ENCODE peak calls at places on chromosomes 6 and 20, in eight cellular contexts. O is cardiac muscle cell, S is suprapubic skin, D is cardiac fibroblast, Q is hepatocyte, C is psoas muscle, H is Panc1, A is IMR-90. P is an unnamed sample.
A peak's percentile ranks its signal among the peaks of the same experiment; 100 is the strongest.

GRCh38 chr20:15889924-15890256 is 683.4 kb downstream of the KIF16B start:
- DNase-seq in Q (no peak), O (no peak), S (no peak), C (no peak), A (no peak), D (no peak), H (no peak), P (no peak)

GRCh38 chr20:52789716-52790115 is 182.4 kb upstream of the TSHZ2 start:
- DNase-seq in H (no peak), Q (no peak), C (no peak), S (no peak), O (no peak), D (no peak), A (no peak), P (no peak)

GRCh38 chr6:167825059-167825758 is 1.5 kb upstream of the AFDN start:
- DNase-seq in C (no peak), D (peak; percentile 51), O (no peak), H (no peak), Q (peak; percentile 35), A (no peak), S (no peak), P (no peak)

GRCh38 chr6:33771342-33772113 is 17.4 kb downstream of the LEMD2 start:
- DNase-seq in O (peak; percentile 92), C (peak; percentile 87), S (peak; percentile 78), H (no peak), A (peak; percentile 96), D (peak; percentile 98), Q (peak; percentile 94), P (peak; percentile 83)

GRCh38 chr20:32052090-32052791 is at the start of gene HCK:
- DNase-seq in H (no peak), C (peak; percentile 69), S (no peak), O (peak; percentile 21), D (no peak), Q (no peak), A (no peak), P (no peak)

GRCh38 chr6:7828123-7828522 is 82.5 kb downstream of the TXNDC5 start:
- DNase-seq in C (no peak), H (no peak), O (no peak), A (no peak), D (no peak), S (no peak), Q (no peak), P (no peak)

GRCh38 chr6:170523256-170524187 is 29.6 kb downstream of the PSMB1 start:
- DNase-seq in H (no peak), C (peak; percentile 69), Q (no peak), A (no peak), D (no peak), O (peak; percentile 61), S (no peak), P (no peak)

GRCh38 chr20:52124821-52125220 is 66.8 kb downstream of the ZFP64 start:
- DNase-seq in D (no peak), S (no peak), C (no peak), Q (no peak), H (no peak), A (no peak), O (no peak), P (no peak)

GRCh38 chr6:108959972-108960582 is 111.9 kb downstream of the ARMC2 start:
- DNase-seq in O (no peak), S (no peak), D (no peak), Q (no peak), H (no peak), A (no peak), C (no peak), P (no peak)

GRCh38 chr20:49983848-49984408 is 1.1 kb downstream of the SNAI1 start:
- DNase-seq in Q (no peak), O (no peak), D (peak; percentile 68), S (no peak), A (peak; percentile 49), H (no peak), C (no peak), P (no peak)

GRCh38 chr6:3366596-3367413 is 90.0 kb downstream of the SLC22A23 start:
- DNase-seq in H (no peak), S (no peak), C (no peak), O (no peak), A (no peak), D (no peak), Q (no peak), P (no peak)

DNA sequence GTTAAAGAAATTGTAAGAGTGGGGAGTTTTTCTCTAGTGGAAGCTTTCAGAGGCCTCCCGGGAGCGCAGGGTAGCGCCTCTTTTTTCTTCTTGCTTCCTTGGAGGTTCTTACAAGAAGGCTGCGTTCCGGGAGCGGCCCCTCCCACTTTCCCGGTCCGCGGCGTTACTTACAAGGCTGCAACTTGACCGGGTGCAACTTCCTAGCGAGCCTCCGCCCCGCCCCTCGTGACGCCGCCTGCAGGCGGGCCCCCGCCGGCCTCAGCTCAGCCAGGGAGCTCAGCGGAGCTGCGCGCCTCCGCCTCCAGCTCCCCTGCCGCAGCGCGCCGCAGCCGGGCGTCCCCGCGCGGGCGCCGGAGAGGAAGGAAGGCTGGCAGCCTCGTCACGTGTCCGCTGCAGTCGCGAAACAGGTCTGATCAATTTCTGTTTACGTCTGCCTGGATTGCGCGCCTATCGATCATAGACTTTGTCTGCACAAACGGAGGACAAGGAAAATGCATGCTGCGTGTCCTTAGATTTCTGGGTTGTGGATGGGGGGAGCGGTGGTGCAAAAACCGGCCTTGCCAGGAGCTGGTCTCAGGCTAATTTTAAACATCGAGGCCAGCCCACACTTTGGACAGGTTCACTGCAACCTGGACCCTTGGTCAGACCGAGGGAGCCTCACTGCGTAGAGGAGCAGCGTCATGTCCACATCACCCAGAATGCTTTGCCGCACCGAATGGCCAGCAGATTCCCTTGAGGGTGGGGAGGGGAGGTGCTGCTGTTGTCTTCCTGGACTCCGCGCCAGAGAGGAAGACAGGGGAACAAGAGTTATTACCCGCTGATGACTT is at the start of the genes FAM217B and PPP1R3D:
- DNase-seq in C (peak; percentile 98), A (peak; percentile 96), D (peak; percentile 98), H (peak; percentile 60), S (peak; percentile 98), Q (peak; percentile 98), O (peak; percentile 96), P (peak; percentile 100)
- TF ChIP-seq CTCF in C (peak; percentile 19), A (peak; percentile 12), D (no peak), H (no peak), S (no peak), Q (no peak), O (peak; percentile 9), P (no peak)

GRCh38 chr20:10478930-10479329 is 43.8 kb downstream of the SLX4IP start:
- DNase-seq in Q (no peak), H (no peak), S (no peak), D (no peak), O (no peak), C (no peak), A (no peak), P (no peak)
- H3K4me3 ChIP-seq in Q (no peak overlapping the region), H (no peak overlapping the region), S (no peak overlapping the region), D (no peak overlapping the region), O (no peak overlapping the region), C (no peak overlapping the region), A (no peak overlapping the region), P (no peak overlapping the region)

DNA sequence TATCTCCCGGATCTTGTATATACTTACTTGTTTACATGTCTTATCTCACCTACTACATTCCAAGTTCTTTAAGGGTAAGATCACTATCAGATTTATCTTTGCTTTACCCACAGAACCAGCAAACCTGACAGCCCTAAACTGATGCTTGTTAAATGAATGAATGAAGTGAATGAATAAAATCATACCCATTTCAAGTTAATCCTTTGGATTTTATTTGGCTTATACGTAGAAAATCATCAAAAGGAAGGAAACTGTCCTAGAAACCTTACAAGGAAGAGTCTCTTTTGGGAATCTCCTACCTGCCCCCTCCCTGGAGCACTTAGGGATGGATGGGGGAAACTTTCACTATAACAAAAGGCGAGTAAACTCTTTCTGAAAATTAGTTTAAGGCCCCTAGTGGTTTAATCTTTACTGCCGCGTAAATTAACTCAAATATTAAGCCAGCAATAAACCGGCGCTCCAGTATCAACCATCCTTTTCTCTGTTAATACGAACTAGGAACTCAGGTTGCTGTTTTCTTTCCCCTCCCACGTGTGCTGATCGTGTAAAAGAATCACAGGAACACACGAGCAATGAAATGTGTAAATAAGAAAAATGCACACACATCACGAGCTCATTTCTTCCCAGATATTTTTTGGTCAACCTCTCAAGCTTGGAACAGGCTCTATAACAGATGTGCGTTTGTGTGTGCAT is 1.2 kb upstream of the UTRN start:
- DNase-seq in D (peak; percentile 53), A (peak; percentile 44), C (no peak), H (no peak), S (no peak), Q (no peak), O (peak; percentile 9), P (no peak)
- TF ChIP-seq CTCF in D (peak; percentile 25), A (peak; percentile 33), C (no peak), H (no peak), S (no peak), Q (peak; percentile 7), O (peak; percentile 23), P (no peak)

GRCh38 chr6:12371641-12372146 is 81.5 kb downstream of the EDN1 start:
- DNase-seq in D (no peak), H (no peak), C (no peak), S (no peak), O (no peak), A (peak; percentile 44), Q (peak; percentile 64), P (no peak)
- H3K4me3 ChIP-seq in D (no peak overlapping the region), H (no peak overlapping the region), C (no peak overlapping the region), S (no peak overlapping the region), O (no peak overlapping the region), A (no peak overlapping the region), Q (no peak overlapping the region), P (no peak overlapping the region)

GRCh38 chr6:126033696-126034095 is 47.4 kb downstream of the TRMT11 start:
- DNase-seq in S (no peak), D (peak; percentile 94), Q (peak; percentile 79), C (no peak), H (no peak), O (peak; percentile 82), A (peak; percentile 91), P (no peak)
- TF ChIP-seq CTCF in S (peak; percentile 39), D (peak; percentile 76), Q (peak; percentile 83), C (peak; percentile 60), H (peak; percentile 64), O (peak; percentile 81), A (peak; percentile 81), P (no peak)

DNA sequence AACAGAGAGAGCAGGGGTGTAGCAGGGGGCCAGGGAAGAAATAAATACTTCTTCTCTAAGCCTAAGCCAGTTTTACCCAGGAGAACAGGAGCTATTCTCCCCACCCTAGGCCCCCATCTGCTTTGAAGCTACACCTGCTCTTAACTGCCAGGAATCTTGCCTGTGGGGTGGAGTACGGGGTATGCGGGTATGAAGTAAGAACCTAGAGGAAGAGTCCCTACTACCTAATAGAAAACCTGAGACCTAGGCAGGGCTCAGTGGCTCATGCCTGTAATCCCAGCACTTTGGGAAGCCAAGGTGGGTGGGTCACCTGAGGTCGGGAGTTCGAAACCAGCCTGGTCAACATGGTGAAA is 1.6 kb downstream of the SLC29A1 start:
- DNase-seq in Q (no peak), A (no peak), C (no peak), S (no peak), D (no peak), O (no peak), H (no peak), P (no peak)
- H3K4me3 ChIP-seq in Q (no peak overlapping the region), A (no peak overlapping the region), C (peak overlapping the region; percentile 84), S (peak overlapping the region; percentile 81), D (no peak overlapping the region), O (no peak overlapping the region), H (peak overlapping the region; percentile 83), P (peak overlapping the region; percentile 88)

P was measured in coronary artery.